ENCODE peak calls at places on chromosome 9, in nine cellular contexts. F, Z, W, Q, S, X, E, J and D are unnamed samples.

GRCh38 chr9:95193067-95193466 is 124.4 kb downstream of the FANCC start:
- DNase-seq in X (no peak), S (no peak), W (peak), Q (no peak), E (no peak), J (peak), F (no peak), Z (no peak), D (no peak)

GRCh38 chr9:123640792-123641222 is 284.8 kb downstream of the CRB2 start:
- DNase-seq in Z (no peak), E (no peak), X (no peak), W (no peak), J (no peak), F (peak), Q (no peak), S (no peak), D (no peak)

GRCh38 chr9:36118201-36118600 is 18.3 kb upstream of the GLIPR2 start:
- DNase-seq in W (no peak), Q (no peak), S (no peak), Z (no peak), J (no peak), E (no peak), X (no peak), F (no peak), D (peak)

GRCh38 chr9:116238225-116238624 is 84.6 kb downstream of the PAPPA start:
- DNase-seq in J (no peak), X (peak), Z (peak), E (peak), Q (no peak), F (no peak), W (peak), S (no peak), D (no peak)

GRCh38 chr9:127366594-127366993 is 30.4 kb upstream of the SLC2A8 start:
- DNase-seq in X (no peak), E (no peak), F (no peak), S (no peak), Z (no peak), J (no peak), Q (no peak), W (no peak), D (no peak)

GRCh38 chr9:22201256-22201655 is 192.2 kb upstream of the CDKN2B start:
- DNase-seq in Q (no peak), E (no peak), F (no peak), S (no peak), W (peak), Z (no peak), X (no peak), J (no peak), D (no peak)

GRCh38 chr9:103183569-103184191 is 188.5 kb downstream of the CYLC2 start:
- DNase-seq in X (no peak), E (peak), J (peak), S (no peak), Z (no peak), Q (no peak), F (no peak), W (peak), D (peak)

GRCh38 chr9:27168496-27168895 is 59.5 kb downstream of the TEK start:
- DNase-seq in E (no peak), Q (no peak), X (no peak), W (no peak), F (no peak), J (no peak), Z (no peak), S (no peak), D (no peak)

GRCh38 chr9:133996531-133997520 is 4.7 kb upstream of the VAV2 start:
- DNase-seq in F (no peak), J (no peak), W (no peak), E (no peak), S (no peak), Q (no peak), X (no peak), Z (no peak), D (no peak)

GRCh38 chr9:123318961-123319421 is 37.0 kb upstream of the CRB2 start:
- DNase-seq in S (no peak), E (no peak), Q (no peak), J (no peak), F (no peak), W (no peak), Z (no peak), X (no peak), D (no peak)